ENCODE peak calls at places on chromosomes 2 and 18, in nine cellular contexts. One of them, this sample, is unnamed.
A peak's percentile ranks its signal among the peaks of the same experiment; 100 is the strongest.

GRCh38 chr2:26757873-26758789 is 6.0 kb upstream of the SLC35F6 start:
- DNase-seq in astrocyte of the cerebellum: peak; percentile 99
- DNase-seq in cardiac fibroblast: peak; percentile 99
- DNase-seq in NCI-H1417 treated with DMSO at 0.1 percent for 48 hours: no peak
- DNase-seq in NCI-H748 treated with DMSO at 0.1 percent for 48 hours: no peak
- DNase-seq in CD4-positive, alpha-beta memory T cell: no peak
- DNase-seq in stimulated activated CD8-positive, alpha-beta memory T cell treated with anti-CD3 and anti-CD28 coated beads, Interleukin-15, amount 100 ng/mL, for 24 hours: no peak
- DNase-seq in iris pigment epithelial cell: peak; percentile 99
- DNase-seq in AG09319: peak; percentile 97
- DNase-seq in this sample: no peak

GRCh38 chr18:37457754-37458153 is 107.8 kb downstream of the CELF4 start:
- DNase-seq in CD4-positive, alpha-beta memory T cell: no peak
- DNase-seq in cardiac fibroblast: no peak
- DNase-seq in AG09319: no peak
- DNase-seq in astrocyte of the cerebellum: no peak
- DNase-seq in stimulated activated CD8-positive, alpha-beta memory T cell treated with anti-CD3 and anti-CD28 coated beads, Interleukin-15, amount 100 ng/mL, for 24 hours: no peak
- DNase-seq in NCI-H1417 treated with DMSO at 0.1 percent for 48 hours: no peak
- DNase-seq in NCI-H748 treated with DMSO at 0.1 percent for 48 hours: no peak
- DNase-seq in iris pigment epithelial cell: no peak
- DNase-seq in this sample: no peak

GRCh38 chr2:71558300-71559051 is 105.1 kb downstream of the DYSF start:
- DNase-seq in astrocyte of the cerebellum: no peak
- DNase-seq in cardiac fibroblast: no peak
- DNase-seq in iris pigment epithelial cell: no peak
- DNase-seq in NCI-H1417 treated with DMSO at 0.1 percent for 48 hours: no peak
- DNase-seq in AG09319: no peak
- DNase-seq in CD4-positive, alpha-beta memory T cell: no peak
- DNase-seq in stimulated activated CD8-positive, alpha-beta memory T cell treated with anti-CD3 and anti-CD28 coated beads, Interleukin-15, amount 100 ng/mL, for 24 hours: no peak
- DNase-seq in NCI-H748 treated with DMSO at 0.1 percent for 48 hours: no peak
- DNase-seq in this sample: no peak

GRCh38 chr2:39646267-39646666 is 19.4 kb upstream of the TMEM178A start:
- DNase-seq in iris pigment epithelial cell: no peak
- DNase-seq in stimulated activated CD8-positive, alpha-beta memory T cell treated with anti-CD3 and anti-CD28 coated beads, Interleukin-15, amount 100 ng/mL, for 24 hours: no peak
- DNase-seq in cardiac fibroblast: no peak
- DNase-seq in astrocyte of the cerebellum: no peak
- DNase-seq in NCI-H748 treated with DMSO at 0.1 percent for 48 hours: no peak
- DNase-seq in AG09319: no peak
- DNase-seq in NCI-H1417 treated with DMSO at 0.1 percent for 48 hours: no peak
- DNase-seq in CD4-positive, alpha-beta memory T cell: no peak
- DNase-seq in this sample: no peak

GRCh38 chr2:217625475-217626245 is 377.1 kb downstream of the TNS1 start:
- DNase-seq in AG09319: peak; percentile 5
- DNase-seq in NCI-H748 treated with DMSO at 0.1 percent for 48 hours: no peak
- DNase-seq in iris pigment epithelial cell: peak; percentile 56
- DNase-seq in astrocyte of the cerebellum: no peak
- DNase-seq in CD4-positive, alpha-beta memory T cell: no peak
- DNase-seq in cardiac fibroblast: peak; percentile 2
- DNase-seq in NCI-H1417 treated with DMSO at 0.1 percent for 48 hours: no peak
- DNase-seq in stimulated activated CD8-positive, alpha-beta memory T cell treated with anti-CD3 and anti-CD28 coated beads, Interleukin-15, amount 100 ng/mL, for 24 hours: no peak
- DNase-seq in this sample: no peak

GRCh38 chr2:165558832-165559231 is 89.3 kb downstream of the CSRNP3 start:
- DNase-seq in NCI-H748 treated with DMSO at 0.1 percent for 48 hours: no peak
- DNase-seq in NCI-H1417 treated with DMSO at 0.1 percent for 48 hours: no peak
- DNase-seq in cardiac fibroblast: no peak
- DNase-seq in AG09319: no peak
- DNase-seq in iris pigment epithelial cell: no peak
- DNase-seq in CD4-positive, alpha-beta memory T cell: no peak
- DNase-seq in astrocyte of the cerebellum: no peak
- DNase-seq in stimulated activated CD8-positive, alpha-beta memory T cell treated with anti-CD3 and anti-CD28 coated beads, Interleukin-15, amount 100 ng/mL, for 24 hours: no peak
- DNase-seq in this sample: no peak

GRCh38 chr2:57880446-57880845 is 166.2 kb upstream of the VRK2 start:
- DNase-seq in NCI-H1417 treated with DMSO at 0.1 percent for 48 hours: no peak
- DNase-seq in astrocyte of the cerebellum: no peak
- DNase-seq in NCI-H748 treated with DMSO at 0.1 percent for 48 hours: no peak
- DNase-seq in iris pigment epithelial cell: no peak
- DNase-seq in CD4-positive, alpha-beta memory T cell: no peak
- DNase-seq in cardiac fibroblast: no peak
- DNase-seq in AG09319: no peak
- DNase-seq in stimulated activated CD8-positive, alpha-beta memory T cell treated with anti-CD3 and anti-CD28 coated beads, Interleukin-15, amount 100 ng/mL, for 24 hours: no peak
- DNase-seq in this sample: no peak

GRCh38 chr2:68465081-68465916 is 1.8 kb downstream of the FBXO48 start:
- DNase-seq in NCI-H748 treated with DMSO at 0.1 percent for 48 hours: no peak
- DNase-seq in NCI-H1417 treated with DMSO at 0.1 percent for 48 hours: no peak
- DNase-seq in iris pigment epithelial cell: peak; percentile 41
- DNase-seq in AG09319: no peak
- DNase-seq in stimulated activated CD8-positive, alpha-beta memory T cell treated with anti-CD3 and anti-CD28 coated beads, Interleukin-15, amount 100 ng/mL, for 24 hours: no peak
- DNase-seq in CD4-positive, alpha-beta memory T cell: peak; percentile 83
- DNase-seq in cardiac fibroblast: no peak
- DNase-seq in astrocyte of the cerebellum: no peak
- DNase-seq in this sample: no peak

GRCh38 chr2:21165350-21165749 is 41.6 kb downstream of the TDRD15 start:
- DNase-seq in astrocyte of the cerebellum: no peak
- DNase-seq in NCI-H1417 treated with DMSO at 0.1 percent for 48 hours: no peak
- DNase-seq in cardiac fibroblast: no peak
- DNase-seq in AG09319: no peak
- DNase-seq in stimulated activated CD8-positive, alpha-beta memory T cell treated with anti-CD3 and anti-CD28 coated beads, Interleukin-15, amount 100 ng/mL, for 24 hours: no peak
- DNase-seq in NCI-H748 treated with DMSO at 0.1 percent for 48 hours: no peak
- DNase-seq in iris pigment epithelial cell: peak; percentile 4
- DNase-seq in CD4-positive, alpha-beta memory T cell: no peak
- DNase-seq in this sample: no peak

GRCh38 chr18:51064256-51064655 is 34.2 kb downstream of the SMAD4 start:
- DNase-seq in NCI-H748 treated with DMSO at 0.1 percent for 48 hours: no peak
- DNase-seq in CD4-positive, alpha-beta memory T cell: no peak
- DNase-seq in astrocyte of the cerebellum: no peak
- DNase-seq in stimulated activated CD8-positive, alpha-beta memory T cell treated with anti-CD3 and anti-CD28 coated beads, Interleukin-15, amount 100 ng/mL, for 24 hours: no peak
- DNase-seq in NCI-H1417 treated with DMSO at 0.1 percent for 48 hours: no peak
- DNase-seq in AG09319: no peak
- DNase-seq in iris pigment epithelial cell: no peak
- DNase-seq in cardiac fibroblast: no peak
- DNase-seq in this sample: no peak

GRCh38 chr2:71695235-71696120 is 242.1 kb downstream of the DYSF start:
- DNase-seq in AG09319: no peak
- DNase-seq in stimulated activated CD8-positive, alpha-beta memory T cell treated with anti-CD3 and anti-CD28 coated beads, Interleukin-15, amount 100 ng/mL, for 24 hours: no peak
- DNase-seq in astrocyte of the cerebellum: no peak
- DNase-seq in NCI-H748 treated with DMSO at 0.1 percent for 48 hours: no peak
- DNase-seq in cardiac fibroblast: no peak
- DNase-seq in iris pigment epithelial cell: no peak
- DNase-seq in CD4-positive, alpha-beta memory T cell: peak; percentile 17
- DNase-seq in NCI-H1417 treated with DMSO at 0.1 percent for 48 hours: no peak
- DNase-seq in this sample: no peak

GRCh38 chr2:64481665-64482064 is 27.7 kb downstream of the LGALSL start:
- DNase-seq in NCI-H1417 treated with DMSO at 0.1 percent for 48 hours: no peak
- DNase-seq in iris pigment epithelial cell: no peak
- DNase-seq in CD4-positive, alpha-beta memory T cell: no peak
- DNase-seq in stimulated activated CD8-positive, alpha-beta memory T cell treated with anti-CD3 and anti-CD28 coated beads, Interleukin-15, amount 100 ng/mL, for 24 hours: no peak
- DNase-seq in AG09319: no peak
- DNase-seq in astrocyte of the cerebellum: no peak
- DNase-seq in NCI-H748 treated with DMSO at 0.1 percent for 48 hours: no peak
- DNase-seq in cardiac fibroblast: no peak
- DNase-seq in this sample: no peak

GRCh38 chr2:120749506-120750431 is 14.1 kb downstream of the GLI2 start:
- DNase-seq in NCI-H1417 treated with DMSO at 0.1 percent for 48 hours: no peak
- DNase-seq in NCI-H748 treated with DMSO at 0.1 percent for 48 hours: no peak
- DNase-seq in astrocyte of the cerebellum: no peak
- DNase-seq in CD4-positive, alpha-beta memory T cell: no peak
- DNase-seq in AG09319: no peak
- DNase-seq in iris pigment epithelial cell: no peak
- DNase-seq in cardiac fibroblast: peak; percentile 38
- DNase-seq in stimulated activated CD8-positive, alpha-beta memory T cell treated with anti-CD3 and anti-CD28 coated beads, Interleukin-15, amount 100 ng/mL, for 24 hours: no peak
- DNase-seq in this sample: no peak

GRCh38 chr2:177340158-177340557 is 52.4 kb upstream of the AGPS start:
- DNase-seq in iris pigment epithelial cell: no peak
- DNase-seq in cardiac fibroblast: no peak
- DNase-seq in AG09319: no peak
- DNase-seq in astrocyte of the cerebellum: no peak
- DNase-seq in CD4-positive, alpha-beta memory T cell: no peak
- DNase-seq in NCI-H1417 treated with DMSO at 0.1 percent for 48 hours: no peak
- DNase-seq in stimulated activated CD8-positive, alpha-beta memory T cell treated with anti-CD3 and anti-CD28 coated beads, Interleukin-15, amount 100 ng/mL, for 24 hours: no peak
- DNase-seq in NCI-H748 treated with DMSO at 0.1 percent for 48 hours: no peak
- DNase-seq in this sample: no peak

GRCh38 chr2:122748552-122749011 is 993.1 kb downstream of the TSN start:
- DNase-seq in iris pigment epithelial cell: peak; percentile 76
- DNase-seq in CD4-positive, alpha-beta memory T cell: no peak
- DNase-seq in AG09319: no peak
- DNase-seq in cardiac fibroblast: peak; percentile 97
- DNase-seq in astrocyte of the cerebellum: no peak
- DNase-seq in NCI-H1417 treated with DMSO at 0.1 percent for 48 hours: no peak
- DNase-seq in NCI-H748 treated with DMSO at 0.1 percent for 48 hours: peak; percentile 41
- DNase-seq in stimulated activated CD8-positive, alpha-beta memory T cell treated with anti-CD3 and anti-CD28 coated beads, Interleukin-15, amount 100 ng/mL, for 24 hours: no peak
- DNase-seq in this sample: no peak

GRCh38 chr2:218748795-218749429 is 33.0 kb upstream of the CYP27A1 start:
- DNase-seq in iris pigment epithelial cell: no peak
- DNase-seq in AG09319: no peak
- DNase-seq in NCI-H748 treated with DMSO at 0.1 percent for 48 hours: no peak
- DNase-seq in astrocyte of the cerebellum: no peak
- DNase-seq in NCI-H1417 treated with DMSO at 0.1 percent for 48 hours: no peak
- DNase-seq in cardiac fibroblast: no peak
- DNase-seq in stimulated activated CD8-positive, alpha-beta memory T cell treated with anti-CD3 and anti-CD28 coated beads, Interleukin-15, amount 100 ng/mL, for 24 hours: no peak
- DNase-seq in CD4-positive, alpha-beta memory T cell: no peak
- DNase-seq in this sample: no peak

GRCh38 chr18:8898990-8899389 is 193.6 kb downstream of the MTCL1 start:
- DNase-seq in iris pigment epithelial cell: no peak
- DNase-seq in cardiac fibroblast: peak; percentile 5
- DNase-seq in AG09319: no peak
- DNase-seq in CD4-positive, alpha-beta memory T cell: no peak
- DNase-seq in stimulated activated CD8-positive, alpha-beta memory T cell treated with anti-CD3 and anti-CD28 coated beads, Interleukin-15, amount 100 ng/mL, for 24 hours: no peak
- DNase-seq in NCI-H1417 treated with DMSO at 0.1 percent for 48 hours: no peak
- DNase-seq in astrocyte of the cerebellum: no peak
- DNase-seq in NCI-H748 treated with DMSO at 0.1 percent for 48 hours: no peak
- DNase-seq in this sample: no peak

GRCh38 chr2:144505245-144505801 is 14.6 kb downstream of the ZEB2 start:
- DNase-seq in stimulated activated CD8-positive, alpha-beta memory T cell treated with anti-CD3 and anti-CD28 coated beads, Interleukin-15, amount 100 ng/mL, for 24 hours: no peak
- DNase-seq in AG09319: no peak
- DNase-seq in cardiac fibroblast: peak; percentile 72
- DNase-seq in iris pigment epithelial cell: peak; percentile 67
- DNase-seq in CD4-positive, alpha-beta memory T cell: no peak
- DNase-seq in NCI-H748 treated with DMSO at 0.1 percent for 48 hours: no peak
- DNase-seq in astrocyte of the cerebellum: no peak
- DNase-seq in NCI-H1417 treated with DMSO at 0.1 percent for 48 hours: no peak
- DNase-seq in this sample: no peak

GRCh38 chr18:37778417-37779165 is 213.0 kb upstream of the CELF4 start:
- DNase-seq in stimulated activated CD8-positive, alpha-beta memory T cell treated with anti-CD3 and anti-CD28 coated beads, Interleukin-15, amount 100 ng/mL, for 24 hours: peak; percentile 10
- DNase-seq in astrocyte of the cerebellum: peak; percentile 4
- DNase-seq in iris pigment epithelial cell: peak; percentile 17
- DNase-seq in cardiac fibroblast: peak; percentile 57
- DNase-seq in AG09319: no peak
- DNase-seq in CD4-positive, alpha-beta memory T cell: no peak
- DNase-seq in NCI-H748 treated with DMSO at 0.1 percent for 48 hours: peak; percentile 81
- DNase-seq in NCI-H1417 treated with DMSO at 0.1 percent for 48 hours: no peak
- DNase-seq in this sample: peak; percentile 44

GRCh38 chr2:68765739-68766377 is 31.2 kb downstream of the ARHGAP25 start:
- DNase-seq in iris pigment epithelial cell: peak; percentile 64
- DNase-seq in CD4-positive, alpha-beta memory T cell: no peak
- DNase-seq in stimulated activated CD8-positive, alpha-beta memory T cell treated with anti-CD3 and anti-CD28 coated beads, Interleukin-15, amount 100 ng/mL, for 24 hours: no peak
- DNase-seq in NCI-H1417 treated with DMSO at 0.1 percent for 48 hours: no peak
- DNase-seq in NCI-H748 treated with DMSO at 0.1 percent for 48 hours: no peak
- DNase-seq in astrocyte of the cerebellum: no peak
- DNase-seq in cardiac fibroblast: peak; percentile 25
- DNase-seq in AG09319: no peak
- DNase-seq in this sample: no peak

GRCh38 chr2:239570216-239570925 is 169.6 kb upstream of the HDAC4 start:
- DNase-seq in astrocyte of the cerebellum: no peak
- DNase-seq in iris pigment epithelial cell: no peak
- DNase-seq in stimulated activated CD8-positive, alpha-beta memory T cell treated with anti-CD3 and anti-CD28 coated beads, Interleukin-15, amount 100 ng/mL, for 24 hours: no peak
- DNase-seq in NCI-H748 treated with DMSO at 0.1 percent for 48 hours: no peak
- DNase-seq in AG09319: no peak
- DNase-seq in CD4-positive, alpha-beta memory T cell: no peak
- DNase-seq in cardiac fibroblast: no peak
- DNase-seq in NCI-H1417 treated with DMSO at 0.1 percent for 48 hours: no peak
- DNase-seq in this sample: no peak

GRCh38 chr2:31347788-31348187 is 66.8 kb downstream of the XDH start:
- DNase-seq in NCI-H748 treated with DMSO at 0.1 percent for 48 hours: no peak
- DNase-seq in cardiac fibroblast: peak; percentile 80
- DNase-seq in CD4-positive, alpha-beta memory T cell: no peak
- DNase-seq in NCI-H1417 treated with DMSO at 0.1 percent for 48 hours: no peak
- DNase-seq in AG09319: peak; percentile 54
- DNase-seq in stimulated activated CD8-positive, alpha-beta memory T cell treated with anti-CD3 and anti-CD28 coated beads, Interleukin-15, amount 100 ng/mL, for 24 hours: no peak
- DNase-seq in iris pigment epithelial cell: peak; percentile 46
- DNase-seq in astrocyte of the cerebellum: peak; percentile 16
- DNase-seq in this sample: no peak

GRCh38 chr2:70753978-70754377 is 14.0 kb downstream of the ADD2 start:
- DNase-seq in stimulated activated CD8-positive, alpha-beta memory T cell treated with anti-CD3 and anti-CD28 coated beads, Interleukin-15, amount 100 ng/mL, for 24 hours: no peak
- DNase-seq in iris pigment epithelial cell: no peak
- DNase-seq in CD4-positive, alpha-beta memory T cell: no peak
- DNase-seq in astrocyte of the cerebellum: no peak
- DNase-seq in AG09319: no peak
- DNase-seq in cardiac fibroblast: no peak
- DNase-seq in NCI-H1417 treated with DMSO at 0.1 percent for 48 hours: peak; percentile 12
- DNase-seq in NCI-H748 treated with DMSO at 0.1 percent for 48 hours: no peak
- DNase-seq in this sample: peak; percentile 69

GRCh38 chr2:197414039-197414438 is 20.8 kb downstream of the SF3B1 start:
- DNase-seq in AG09319: no peak
- DNase-seq in stimulated activated CD8-positive, alpha-beta memory T cell treated with anti-CD3 and anti-CD28 coated beads, Interleukin-15, amount 100 ng/mL, for 24 hours: no peak
- DNase-seq in cardiac fibroblast: no peak
- DNase-seq in astrocyte of the cerebellum: no peak
- DNase-seq in CD4-positive, alpha-beta memory T cell: no peak
- DNase-seq in iris pigment epithelial cell: no peak
- DNase-seq in NCI-H1417 treated with DMSO at 0.1 percent for 48 hours: no peak
- DNase-seq in NCI-H748 treated with DMSO at 0.1 percent for 48 hours: no peak
- DNase-seq in this sample: no peak

This sample was measured in NCI-H187.